ENCODE peak calls at places on chromosome 12, in nine cellular contexts. P is lung microvascular endothelial cell; O is stimulated activated CD4-positive, alpha-beta T cell treated with anti-CD3 and anti-CD28 coated beads, TNF-alpha, amount 100 ng/mL, for 24 hours; E is DMS 273 treated with DMSO at 0.1 percent for 48 hours; N is SHP77; F is fibroblast of pulmonary artery; A is H4; I is M059J; T is psoas muscle. K is an unnamed sample.

GRCh38 chr12:124297856-124298255 is 3.0 kb downstream of the RFLNA start:
- DNase-seq in F (no peak), T (no peak), E (no peak), I (no peak), O (no peak), N (no peak), A (no peak), P (no peak), K (no peak)

GRCh38 chr12:58346032-58346632 is 404.8 kb downstream of the ATP23 start:
- DNase-seq in N (peak), O (no peak), F (peak), I (peak), E (peak), T (no peak), P (peak), A (peak), K (peak)

GRCh38 chr12:123160801-123161487 is 10.1 kb upstream of the PITPNM2 start:
- DNase-seq in F (peak), E (no peak), O (no peak), P (no peak), T (no peak), N (no peak), A (no peak), I (no peak), K (no peak)

GRCh38 chr12:14893471-14894250 is 8.0 kb upstream of the MGP start:
- DNase-seq in O (no peak), N (no peak), I (no peak), F (peak), A (no peak), E (no peak), P (peak), T (no peak), K (no peak)

GRCh38 chr12:113933201-113933786 is 32.8 kb downstream of the RBM19 start:
- DNase-seq in I (no peak), N (no peak), F (peak), O (no peak), E (no peak), P (no peak), A (no peak), T (peak), K (no peak)

GRCh38 chr12:51901121-51901812 is 6.0 kb upstream of the ACVRL1 start:
- DNase-seq in O (no peak), E (no peak), I (no peak), N (no peak), P (peak), F (no peak), A (no peak), T (no peak), K (no peak)

GRCh38 chr12:19572920-19573558 is 133.7 kb downstream of the AEBP2 start:
- DNase-seq in O (no peak), E (no peak), T (no peak), N (peak), I (peak), A (peak), P (peak), F (peak), K (peak)

GRCh38 chr12:47942327-47943230 is 20.8 kb upstream of the TMEM106C start:
- DNase-seq in E (no peak), O (no peak), P (no peak), N (no peak), F (no peak), I (no peak), T (no peak), A (no peak), K (no peak)

GRCh38 chr12:6552140-6552551 is 3.7 kb downstream of the IFFO1 start:
- DNase-seq in P (no peak), A (peak), I (peak), T (peak), N (no peak), E (no peak), O (no peak), F (no peak), K (no peak)

GRCh38 chr12:69949324-69949723 is 124.3 kb downstream of the MYRFL start:
- DNase-seq in A (no peak), E (no peak), I (no peak), F (no peak), N (no peak), T (peak), P (no peak), O (no peak), K (no peak)

GRCh38 chr12:27488479-27488878 is 35.5 kb upstream of the PPFIBP1 start:
- DNase-seq in P (peak), E (no peak), A (no peak), T (no peak), N (no peak), F (peak), O (no peak), I (no peak), K (no peak)

GRCh38 chr12:124658302-124658701 is 90.9 kb upstream of the NCOR2 start:
- DNase-seq in I (no peak), F (no peak), T (no peak), E (no peak), A (no peak), P (no peak), O (no peak), N (no peak), K (no peak)